ENCODE peak calls at places on chromosomes 7 and 10, in ten cellular contexts. V is cardiac muscle cell, X is heart left ventricle, G is stomach, Y is Panc1, U is colonic mucosa, L is mammary epithelial cell, M is PC-3, Z is left ventricle myocardium inferior, Q is body of pancreas. P is an unnamed sample. For H3K27me3, the result is how much of the 10 kb centered on the place peaks cover.

GRCh38 chr7:108497082-108497725 is 28.7 kb downstream of the PNPLA8 start:
- DNase-seq in G (peak), V (peak), U (peak), Q (peak), M (peak), X (no peak), Z (no peak), Y (peak), L (peak), P (peak)

GRCh38 chr7:27148776-27149641 is 1.4 kb upstream of the HOXA6 start:
- DNase-seq in V (no peak), L (peak), X (no peak), Z (no peak), Y (no peak), G (no peak), M (peak), U (peak), Q (no peak), P (no peak)

GRCh38 chr10:690227-691161 is 1.0 kb upstream of the DIP2C start:
- DNase-seq in G (no peak), U (no peak), M (no peak), V (no peak), Q (no peak), X (no peak), Z (no peak), L (peak), Y (no peak), P (no peak)

GRCh38 chr10:86337121-86337601 is 29.4 kb downstream of the GRID1 start:
- DNase-seq in U (no peak), X (no peak), Z (no peak), Q (peak), Y (no peak), G (no peak), V (no peak), L (no peak), M (no peak), P (no peak)

GRCh38 chr10:78944658-78945333 is 124.0 kb upstream of the ZMIZ1 start:
- DNase-seq in L (peak), U (peak), X (peak), M (peak), V (peak), Y (no peak), G (peak), Z (peak), Q (peak), P (no peak)

GRCh38 chr10:26540601-26541000 is 102.5 kb downstream of the APBB1IP start:
- DNase-seq in X (no peak), Q (no peak), Z (no peak), Y (no peak), V (no peak), G (no peak), M (no peak), L (no peak), U (no peak), P (no peak)

GRCh38 chr10:24324651-24325050 is 115.7 kb downstream of the KIAA1217 start:
- DNase-seq in G (no peak), Z (no peak), Y (no peak), L (peak), V (peak), X (no peak), U (no peak), Q (no peak), M (no peak), P (no peak)

GRCh38 chr10:108052981-108053380 is 888.5 kb upstream of the SORCS1 start:
- DNase-seq in M (peak), G (no peak), Z (no peak), U (no peak), Q (no peak), X (no peak), L (peak), Y (no peak), V (no peak), P (no peak)

GRCh38 chr7:102272075-102272916 is 14.4 kb upstream of the SH2B2 start:
- DNase-seq in M (peak), Z (peak), Q (peak), G (peak), U (peak), X (peak), V (peak), L (peak), Y (peak), P (peak)

GRCh38 chr7:154777489-154777888 is 225.4 kb downstream of the PAXIP1 start:
- DNase-seq in Y (no peak), X (no peak), L (no peak), V (no peak), G (no peak), U (no peak), M (no peak), Q (no peak), Z (no peak), P (no peak)

GRCh38 chr10:97676770-97677581 is 10.1 kb downstream of the AVPI1 start:
- DNase-seq in Y (peak), U (no peak), G (peak), X (no peak), Q (peak), V (peak), Z (no peak), L (peak), M (peak), P (peak)

GRCh38 chr7:52842192-52842900 is 193.1 kb upstream of the POM121L12 start:
- DNase-seq in Z (no peak), G (no peak), M (no peak), U (no peak), L (no peak), V (no peak), Q (no peak), X (no peak), Y (no peak), P (no peak)

GRCh38 chr10:125633517-125633999 is 49.4 kb downstream of the TEX36 start:
- DNase-seq in L (no peak), Z (no peak), M (peak), V (no peak), G (no peak), Q (no peak), U (no peak), X (no peak), Y (no peak), P (no peak)

GRCh38 chr7:28529755-28530154 is 117.4 kb downstream of the CREB5 start:
- DNase-seq in G (no peak), L (no peak), Z (no peak), X (no peak), Q (no peak), M (no peak), V (no peak), Y (no peak), U (no peak), P (no peak)

GRCh38 chr10:23157239-23157661 is 34.9 kb upstream of the PTF1A start:
- DNase-seq in Z (no peak), G (no peak), Q (no peak), L (no peak), V (no peak), Y (no peak), U (no peak), M (no peak), X (no peak), P (no peak)

GRCh38 chr7:8761731-8762130 is 328.3 kb downstream of the NXPH1 start:
- DNase-seq in G (no peak), Y (no peak), U (no peak), M (no peak), Q (no peak), Z (no peak), X (no peak), L (no peak), V (no peak), P (no peak)

GRCh38 chr10:17412323-17412722 is 42.1 kb downstream of the ST8SIA6 start:
- DNase-seq in U (no peak), X (no peak), M (peak), V (no peak), G (no peak), Q (no peak), L (no peak), Z (no peak), Y (no peak), P (no peak)

GRCh38 chr7:79615466-79615865 is 162.0 kb upstream of the MAGI2 start:
- DNase-seq in Z (no peak), X (no peak), Y (no peak), M (peak), U (no peak), G (no peak), L (peak), V (no peak), Q (no peak), P (no peak)

GRCh38 chr10:78336402-78336791 is 302.7 kb downstream of the RPS24 start:
- DNase-seq in L (no peak), V (no peak), Z (no peak), G (peak), Q (peak), U (peak), X (peak), M (peak), Y (peak), P (no peak)

GRCh38 chr7:20010877-20011276 is 206.3 kb downstream of the MACC1 start:
- DNase-seq in U (no peak), V (no peak), M (no peak), Q (no peak), G (no peak), L (no peak), Z (no peak), X (no peak), Y (no peak), P (no peak)

GRCh38 chr7:150322833-150323681 is at the start of the genes ACTR3C and LRRC61:
- DNase-seq in Q (peak), M (peak), V (peak), X (peak), Y (no peak), U (peak), Z (peak), L (peak), G (peak), P (peak)

GRCh38 chr10:48981310-48981907 is 41.8 kb upstream of the LRRC18 start:
- DNase-seq in V (peak), X (peak), U (peak), Z (peak), Q (peak), G (peak), Y (peak), M (peak), L (peak), P (peak)

GRCh38 chr10:66349726-66350125 is 576.1 kb upstream of the LRRTM3 start:
- DNase-seq in M (peak), Y (no peak), U (no peak), Q (no peak), Z (no peak), V (no peak), X (no peak), L (peak), G (no peak), P (no peak)

GRCh38 chr7:104368006-104368405 is 39.6 kb downstream of the LHFPL3 start:
- DNase-seq in G (no peak), Y (no peak), U (no peak), M (no peak), Q (no peak), V (peak), X (no peak), Z (no peak), L (no peak), P (no peak)

GRCh38 chr10:51894752-51895151 is 195.4 kb upstream of the CSTF2T start:
- DNase-seq in Q (no peak), G (no peak), X (no peak), Z (no peak), L (peak), U (no peak), Y (no peak), V (no peak), M (no peak), P (no peak)

GRCh38 chr7:6430271-6430940 is 17.3 kb downstream of the DAGLB start:
- DNase-seq in V (peak), Z (no peak), M (no peak), U (no peak), X (no peak), G (no peak), Q (no peak), L (no peak), Y (no peak), P (no peak)

GRCh38 chr7:149099058-149099457 is 8.5 kb upstream of the ZNF786 start:
- DNase-seq in U (no peak), Z (no peak), Q (no peak), V (no peak), Y (no peak), L (no peak), G (no peak), M (no peak), X (no peak), P (no peak)

GRCh38 chr10:71616817-71617654 is 102.5 kb downstream of the C10orf105 start:
- DNase-seq in Y (no peak), G (no peak), M (no peak), X (no peak), Q (no peak), U (no peak), V (no peak), Z (no peak), L (no peak), P (no peak)

GRCh38 chr7:84548366-84549085 is 353.9 kb upstream of the SEMA3A start:
- DNase-seq in L (peak), U (no peak), Y (no peak), M (no peak), Z (no peak), G (no peak), V (peak), X (no peak), Q (no peak), P (no peak)

GRCh38 chr10:110006358-110007170 is 1.2 kb upstream of the ADD3 start:
- DNase-seq in Y (no peak), M (no peak), U (peak), Q (peak), V (peak), Z (peak), X (peak), L (peak), G (peak), P (no peak)

GRCh38 chr7:151012921-151013347 is 11.4 kb downstream of the ATG9B start:
- DNase-seq in Y (no peak), Q (peak), X (no peak), L (no peak), V (peak), G (no peak), M (peak), U (no peak), Z (no peak), P (no peak)

GRCh38 chr7:149725916-149726315 is 47.5 kb downstream of the ZNF467 start:
- DNase-seq in Q (no peak), Z (no peak), U (no peak), Y (no peak), X (no peak), G (no peak), V (no peak), L (no peak), M (no peak), P (no peak)

GRCh38 chr7:77537595-77538185 is 595 bp downstream of the PTPN12 start:
- DNase-seq in L (no peak), Y (no peak), X (no peak), M (peak), V (peak), Z (peak), U (peak), G (peak), Q (peak), P (peak)

GRCh38 chr10:68406111-68406814 is 814 bp downstream of the RUFY2 start:
- DNase-seq in G (peak), Q (peak), U (peak), L (peak), V (peak), X (peak), Y (no peak), M (peak), Z (peak), P (no peak)

GRCh38 chr10:32340596-32341180 is 6.3 kb downstream of the EPC1 start:
- DNase-seq in Q (no peak), L (no peak), X (no peak), V (no peak), Y (no peak), U (no peak), Z (no peak), G (no peak), M (no peak), P (no peak)

GRCh38 chr7:134444198-134444960 is 14.5 kb downstream of the AKR1B1 start:
- DNase-seq in Y (no peak), Q (no peak), G (no peak), Z (peak), X (peak), L (no peak), V (no peak), U (no peak), M (peak), P (no peak)

GRCh38 chr10:93565421-93565820 is 1.0 kb upstream of the FFAR4 start:
- DNase-seq in V (no peak), Y (no peak), Z (no peak), Q (no peak), L (no peak), U (no peak), X (no peak), M (no peak), G (no peak), P (no peak)
- H3K27me3 ChIP-seq in V (half or more), Y (under half), Z (half or more), Q (under half), L (under half), U (under half), X (half or more), M (under half), G (under half), P (under half)

GRCh38 chr10:129516846-129517679 is 50.0 kb downstream of the MGMT start:
- DNase-seq in V (no peak), X (no peak), U (no peak), Z (no peak), G (no peak), Y (no peak), M (no peak), L (no peak), Q (no peak), P (no peak)

GRCh38 chr10:129517680-129518057 is 50.6 kb downstream of the MGMT start:
- DNase-seq in Y (no peak), X (no peak), U (no peak), V (no peak), Z (no peak), Q (no peak), M (no peak), G (no peak), L (no peak), P (no peak)

GRCh38 chr10:129511758-129512157 is 44.7 kb downstream of the MGMT start:
- DNase-seq in Y (no peak), V (no peak), Z (no peak), M (no peak), G (no peak), L (no peak), Q (no peak), X (no peak), U (peak), P (no peak)

GRCh38 chr10:129513312-129513711 is 46.3 kb downstream of the MGMT start:
- DNase-seq in Z (no peak), V (no peak), Y (no peak), L (no peak), G (no peak), M (no peak), Q (no peak), X (no peak), U (no peak), P (no peak)

GRCh38 chr10:129514568-129515451 is 47.8 kb downstream of the MGMT start:
- DNase-seq in L (no peak), G (no peak), U (no peak), Q (no peak), X (no peak), Z (no peak), V (no peak), Y (no peak), M (no peak), P (no peak)
- H3K27ac ChIP-seq in L (no peak), G (no peak), U (no peak), Q (no peak), X (no peak), Z (no peak), V (no peak), Y (no peak), M (no peak), P (no peak)

GRCh38 chr7:2224491-2224928 is 8.2 kb downstream of the MAD1L1 start:
- DNase-seq in M (no peak), Y (no peak), X (no peak), U (no peak), Q (no peak), G (no peak), L (no peak), Z (no peak), V (no peak), P (no peak)
- H3K27me3 ChIP-seq in M (under half), Y (under half), X (under half), U (under half), Q (under half), G (under half), L (under half), Z (under half), V (under half), P (under half)

DNA sequence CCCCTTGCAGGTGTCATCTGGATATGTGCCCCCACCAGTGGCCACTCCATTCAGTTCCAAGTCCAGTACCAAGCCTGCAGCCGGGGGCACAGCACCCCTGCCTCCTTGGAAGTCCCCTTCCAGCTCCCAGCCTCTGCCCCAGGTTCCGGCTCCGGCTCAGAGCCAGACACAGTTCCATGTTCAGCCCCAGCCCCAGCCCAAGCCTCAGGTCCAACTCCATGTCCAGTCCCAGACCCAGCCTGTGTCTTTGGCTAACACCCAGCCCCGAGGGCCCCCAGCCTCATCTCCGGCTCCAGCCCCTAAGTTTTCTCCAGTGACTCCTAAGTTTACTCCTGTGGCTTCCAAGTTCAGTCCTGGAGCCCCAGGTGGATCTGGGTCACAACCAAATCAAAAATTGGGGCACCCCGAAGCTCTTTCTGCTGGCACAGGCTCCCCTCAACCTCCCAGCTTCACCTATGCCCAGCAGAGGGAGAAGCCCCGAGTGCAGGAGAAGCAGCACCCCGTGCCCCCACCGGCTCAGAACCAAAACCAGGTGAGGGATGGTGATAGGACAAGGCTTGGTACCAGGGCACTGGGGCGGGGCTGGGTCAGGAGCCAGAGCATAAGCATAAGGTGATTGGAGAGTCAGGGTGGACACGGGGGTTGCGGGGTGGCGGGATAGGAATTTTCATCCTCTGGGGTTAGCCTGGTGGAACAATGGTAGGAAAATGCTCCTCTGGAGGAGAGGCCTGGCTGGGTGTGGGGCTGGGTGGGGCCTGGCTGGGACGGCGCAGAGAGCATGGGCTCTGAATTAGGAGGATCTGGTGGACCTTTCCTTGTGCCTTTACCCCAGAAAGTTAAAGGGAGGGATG is 1.9 kb downstream of the ZYX start:
- DNase-seq in U (no peak), Z (no peak), V (no peak), G (no peak), Q (no peak), L (no peak), M (no peak), Y (no peak), X (no peak), P (no peak)
- H3K27ac ChIP-seq in U (peak), Z (peak), V (no peak), G (peak), Q (peak), L (peak), M (no peak), Y (no peak), X (peak), P (peak)